ENCODE peak calls at places on chromosome 6, in six cellular contexts. K, Y, T, E, B and R are unnamed samples. For H3K4me1, the result is how much of the 10 kb centered on the place peaks cover.

GRCh38 chr6:166814386-166814785 is 142.0 kb downstream of the RNASET2 start:
- DNase-seq in Y (no peak), B (no peak), T (no peak), K (no peak), E (no peak), R (no peak)

GRCh38 chr6:35014786-35015185 is 125.7 kb downstream of the ANKS1A start:
- DNase-seq in K (no peak), E (no peak), B (no peak), Y (no peak), T (no peak), R (no peak)

GRCh38 chr6:163793584-163793983 is 379.1 kb downstream of the QKI start:
- DNase-seq in Y (no peak), B (no peak), E (no peak), K (no peak), T (no peak), R (no peak)

GRCh38 chr6:11732036-11732545 is 46.5 kb downstream of the ADTRP start:
- DNase-seq in B (peak), E (peak), Y (no peak), K (no peak), T (peak), R (peak)

GRCh38 chr6:53718597-53719460 is 53.3 kb upstream of the KLHL31 start:
- DNase-seq in B (no peak), Y (peak), T (peak), K (peak), E (no peak), R (no peak)

GRCh38 chr6:2148748-2149147 is 96.7 kb downstream of the GMDS start:
- DNase-seq in T (no peak), E (no peak), Y (no peak), K (no peak), B (no peak), R (no peak)

GRCh38 chr6:17984822-17985660 is 2.4 kb downstream of the KIF13A start:
- DNase-seq in E (no peak), Y (no peak), B (no peak), K (no peak), T (no peak), R (no peak)

GRCh38 chr6:144321839-144322591 is 36.9 kb downstream of the UTRN start:
- DNase-seq in Y (no peak), E (no peak), K (no peak), T (no peak), B (no peak), R (no peak)

GRCh38 chr6:142326539-142326938 is 24.7 kb downstream of the ADGRG6 start:
- DNase-seq in E (no peak), T (no peak), K (no peak), B (no peak), Y (no peak), R (no peak)

DNA sequence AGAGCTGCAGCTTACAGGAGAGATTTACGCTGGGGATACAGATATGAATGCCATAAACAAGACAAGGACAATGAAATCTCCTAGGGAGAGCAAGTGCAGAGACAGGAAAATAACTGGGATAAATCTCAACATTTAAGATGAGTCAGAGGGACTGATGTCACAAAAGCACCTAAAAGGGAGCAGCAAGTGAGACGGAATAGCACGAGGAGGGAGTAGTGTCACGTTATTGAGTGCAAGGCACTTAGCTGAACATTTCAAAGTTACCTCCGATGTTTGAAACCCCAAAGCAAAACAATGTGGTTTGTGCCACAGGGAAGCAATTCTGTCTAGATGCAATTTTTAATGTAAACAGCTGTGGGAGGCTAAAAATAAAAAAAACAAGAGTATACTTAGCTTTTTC is 1131.7 kb upstream of the EYS start:
- DNase-seq in K (no peak), E (no peak), B (no peak), T (no peak), Y (no peak), R (no peak)
- H3K27ac ChIP-seq in K (no peak), E (no peak), B (no peak), T (no peak), Y (no peak), R (no peak)

DNA sequence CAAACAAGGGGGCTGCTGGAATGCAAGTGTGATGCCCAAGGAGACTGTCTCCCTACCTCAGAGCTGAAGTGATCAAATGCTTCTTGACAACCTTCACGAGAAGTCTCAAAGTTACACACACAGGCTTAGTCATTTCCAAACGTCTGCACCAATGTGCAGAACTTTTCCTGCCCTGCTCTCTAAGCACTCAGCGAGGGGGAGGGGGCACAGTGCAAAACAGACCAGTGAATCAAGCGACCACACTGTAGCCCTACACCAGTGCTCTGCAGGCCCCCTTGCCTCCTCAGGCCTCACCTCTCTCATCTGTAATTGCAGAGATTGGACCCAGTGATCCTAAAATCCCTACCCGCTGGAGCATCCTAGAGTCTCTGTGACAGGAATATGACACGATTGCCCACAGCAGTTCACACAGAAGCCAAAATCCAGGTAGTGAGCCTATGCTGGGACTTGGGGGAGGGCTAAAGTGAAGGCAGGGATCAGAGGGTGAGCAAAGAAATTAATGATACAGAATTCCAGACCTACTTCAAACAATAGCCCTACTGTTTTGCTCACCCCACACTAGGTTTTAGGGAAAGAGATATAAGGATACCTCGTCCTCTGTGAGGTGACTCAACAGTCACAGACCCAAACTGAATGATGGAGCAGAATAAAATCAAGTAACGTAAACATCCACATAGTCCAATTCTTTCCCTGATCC is 56.4 kb downstream of the ATXN1 start:
- DNase-seq in E (no peak), B (no peak), T (no peak), K (peak), Y (no peak), R (no peak)
- H3K4me1 ChIP-seq in E (under half), B (under half), T (under half), K (under half), Y (under half), R (under half)

GRCh38 chr6:134034478-134034877 is 17.9 kb downstream of the SLC2A12 start:
- DNase-seq in Y (no peak), E (no peak), T (no peak), K (no peak), B (no peak), R (no peak)
- H3K27ac ChIP-seq in Y (peak), E (no peak), T (peak), K (no peak), B (no peak), R (no peak)

GRCh38 chr6:51531623-51532022 is 555.8 kb downstream of the PKHD1 start:
- DNase-seq in E (no peak), K (no peak), Y (no peak), T (no peak), B (no peak), R (no peak)
- H3K4me1 ChIP-seq in E (under half), K (under half), Y (under half), T (under half), B (under half), R (under half)

GRCh38 chr6:87875781-87876180 is 171.9 kb upstream of the SPACA1 start:
- DNase-seq in Y (no peak), T (no peak), B (no peak), E (no peak), K (no peak), R (no peak)

GRCh38 chr6:87881342-87881895 is 166.2 kb upstream of the SPACA1 start:
- DNase-seq in T (no peak), K (no peak), B (no peak), E (no peak), Y (no peak), R (no peak)

GRCh38 chr6:87884203-87884602 is 163.4 kb upstream of the SPACA1 start:
- DNase-seq in K (no peak), Y (no peak), B (no peak), E (no peak), T (no peak), R (no peak)

GRCh38 chr6:87873556-87873955 is 171.5 kb upstream of the AKIRIN2 start:
- DNase-seq in E (no peak), K (no peak), B (no peak), Y (no peak), T (no peak), R (no peak)

DNA sequence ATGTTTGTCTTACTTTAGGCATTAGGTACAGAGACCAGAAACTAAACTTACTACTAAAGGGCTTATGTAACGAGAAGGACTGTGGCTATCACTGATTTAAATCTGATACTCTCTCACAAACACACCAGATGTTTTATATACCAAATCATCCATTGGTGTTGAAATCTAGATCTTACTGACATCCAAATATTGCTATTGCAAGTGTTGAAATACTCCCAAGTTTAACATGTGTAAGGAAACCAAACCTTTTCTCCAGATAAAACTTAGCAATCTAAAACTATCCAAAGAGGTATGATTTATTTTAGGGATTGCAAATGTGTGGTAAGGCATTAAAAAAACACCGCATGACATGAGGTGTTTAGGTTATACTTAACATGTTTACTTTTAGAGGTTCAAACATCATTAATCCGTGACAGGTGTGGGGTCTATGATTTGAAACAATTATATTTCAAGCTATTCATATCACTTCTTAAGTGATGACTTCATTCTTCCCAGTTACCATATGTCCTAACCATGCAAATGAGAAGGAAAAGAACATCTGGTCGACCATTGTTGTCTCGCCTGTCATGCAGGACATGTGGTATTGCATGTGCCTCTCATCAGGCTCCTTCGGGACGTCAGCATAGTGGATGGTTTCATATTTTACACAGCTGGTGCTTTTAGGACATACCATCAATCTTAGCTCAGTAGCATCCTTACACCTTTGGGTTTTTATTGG is 168.3 kb upstream of the SPACA1 start:
- DNase-seq in T (no peak), B (no peak), K (no peak), E (no peak), Y (no peak), R (no peak)
- H3K27ac ChIP-seq in T (no peak), B (no peak), K (no peak), E (no peak), Y (no peak), R (no peak)

GRCh38 chr6:127854009-127854408 is 46.8 kb downstream of the THEMIS start:
- DNase-seq in T (no peak), Y (no peak), E (no peak), K (no peak), B (no peak), R (no peak)
- H3K4me1 ChIP-seq in T (under half), Y (under half), E (under half), K (half or more), B (under half), R (under half)